ENCODE peak calls at places on chromosomes 13 and 19, in eight cellular contexts. F, R, J, Z, V, C, N and Q are unnamed samples.

GRCh38 chr13:113917523-113918371 is 53.9 kb upstream of the GAS6 start:
- DNase-seq in F (peak; percentile 46), R (no peak), J (no peak), Z (no peak), V (no peak), C (no peak), N (no peak), Q (no peak)

GRCh38 chr19:57269515-57270250 is 10.6 kb upstream of the ZNF460 start:
- DNase-seq in F (no peak), R (peak; percentile 67), J (no peak), Z (no peak), V (peak; percentile 89), C (no peak), N (peak; percentile 96), Q (peak; percentile 89)

GRCh38 chr19:38149597-38149996 is 74.4 kb downstream of the DPF1 start:
- DNase-seq in F (no peak), R (no peak), J (no peak), Z (no peak), V (peak; percentile 18), C (no peak), N (peak; percentile 22), Q (no peak)

GRCh38 chr19:30344446-30345425 is 27.4 kb upstream of the ZNF536 start:
- DNase-seq in F (no peak), R (no peak), J (no peak), Z (no peak), V (no peak), C (no peak), N (no peak), Q (no peak)

GRCh38 chr19:58374200-58374599 is 6.6 kb downstream of the ZNF837 start:
- DNase-seq in F (no peak), R (no peak), J (no peak), Z (no peak), V (peak; percentile 58), C (no peak), N (peak; percentile 32), Q (no peak)

GRCh38 chr19:51448745-51449093 is 9.5 kb downstream of the SIGLEC8 start:
- DNase-seq in F (no peak), R (no peak), J (no peak), Z (no peak), V (no peak), C (no peak), N (no peak), Q (no peak)

GRCh38 chr13:75485286-75486062 is 3.5 kb upstream of the TBC1D4 start:
- DNase-seq in F (no peak), R (peak; percentile 43), J (no peak), Z (no peak), V (peak; percentile 66), C (no peak), N (peak; percentile 61), Q (peak; percentile 17)

GRCh38 chr13:98890920-98891319 is 86.9 kb downstream of the DOCK9 start:
- DNase-seq in F (no peak), R (no peak), J (no peak), Z (no peak), V (no peak), C (no peak), N (no peak), Q (no peak)

GRCh38 chr19:5934779-5935472 is 20.9 kb downstream of the CAPS start:
- DNase-seq in F (no peak), R (peak; percentile 73), J (no peak), Z (no peak), V (peak; percentile 86), C (no peak), N (peak; percentile 90), Q (no peak)

GRCh38 chr13:97125810-97126738 is 96.1 kb upstream of the MBNL2 start:
- DNase-seq in F (no peak), R (peak; percentile 55), J (no peak), Z (no peak), V (peak; percentile 75), C (no peak), N (peak; percentile 39), Q (peak; percentile 89)

GRCh38 chr13:113086031-113086750 is 19.4 kb upstream of the F7 start:
- DNase-seq in F (no peak), R (no peak), J (peak; percentile 55), Z (no peak), V (no peak), C (no peak), N (peak; percentile 12), Q (no peak)

GRCh38 chr13:103812966-103813365 is 746.7 kb upstream of the SLC10A2 start:
- DNase-seq in F (no peak), R (no peak), J (no peak), Z (no peak), V (peak; percentile 0), C (no peak), N (no peak), Q (no peak)

GRCh38 chr13:41401371-41401770 is 56.0 kb upstream of the RGCC start:
- DNase-seq in F (no peak), R (no peak), J (peak; percentile 53), Z (no peak), V (no peak), C (no peak), N (no peak), Q (no peak)

GRCh38 chr19:35141627-35142401 is 1.2 kb upstream of the FXYD7 start:
- DNase-seq in F (no peak), R (no peak), J (peak; percentile 42), Z (no peak), V (no peak), C (no peak), N (no peak), Q (no peak)
- H3K4me3 ChIP-seq in F (peak overlapping the region; percentile 53), R (no peak overlapping the region), J (peak overlapping the region; percentile 59), Z (peak overlapping the region; percentile 35), V (no peak overlapping the region), C (no peak overlapping the region), N (no peak overlapping the region), Q (no peak overlapping the region)

GRCh38 chr19:2230807-2231533 is 5.2 kb downstream of the PLEKHJ1 start:
- DNase-seq in F (no peak), R (no peak), J (no peak), Z (no peak), V (no peak), C (no peak), N (no peak), Q (no peak)

GRCh38 chr19:2232286-2233151 is 3.6 kb downstream of the PLEKHJ1 start:
- DNase-seq in F (no peak), R (no peak), J (no peak), Z (no peak), V (no peak), C (no peak), N (no peak), Q (no peak)

GRCh38 chr19:2230029-2230531 is 6.0 kb downstream of the PLEKHJ1 start:
- DNase-seq in F (no peak), R (no peak), J (no peak), Z (no peak), V (no peak), C (no peak), N (no peak), Q (no peak)

GRCh38 chr19:2233601-2234280 is 2.4 kb downstream of the PLEKHJ1 start:
- DNase-seq in F (no peak), R (no peak), J (no peak), Z (no peak), V (no peak), C (no peak), N (no peak), Q (no peak)

DNA sequence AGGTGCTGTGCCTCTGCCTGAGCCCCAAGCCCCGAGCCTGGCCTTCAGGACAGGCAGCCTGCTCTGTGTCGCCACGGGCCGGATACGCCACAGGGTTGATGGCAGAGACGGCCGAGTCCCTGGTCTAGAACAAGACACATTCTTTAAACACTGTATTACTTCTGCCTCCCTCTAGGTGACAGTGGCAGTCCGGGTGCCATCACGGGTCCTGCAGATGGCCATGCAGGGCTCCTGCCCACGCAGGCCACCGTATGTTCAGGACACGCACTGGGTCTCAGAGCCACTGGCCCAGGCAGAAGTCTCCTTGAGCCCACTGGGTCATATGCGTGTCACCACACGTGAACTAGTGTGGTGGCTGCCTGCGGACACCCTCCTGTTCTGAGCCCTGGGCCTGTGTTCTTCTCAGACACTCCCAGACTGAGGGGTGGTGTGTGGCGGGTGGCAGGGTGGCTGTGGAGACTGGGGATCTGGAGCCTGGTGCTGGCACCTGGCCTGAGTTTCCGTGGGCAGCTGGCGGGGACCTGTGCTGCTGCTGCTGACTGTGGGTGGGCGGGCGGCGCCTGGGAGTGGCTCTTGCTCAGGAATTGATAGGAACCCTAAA is 4.4 kb downstream of the PLEKHJ1 start:
- DNase-seq in F (no peak), R (no peak), J (no peak), Z (no peak), V (no peak), C (no peak), N (no peak), Q (no peak)
- TF ChIP-seq CTCF in F (no peak), R (peak; percentile 12), J (peak; percentile 11), Z (no peak), V (no peak), C (no peak), N (no peak), Q (peak; percentile 24)

GRCh38 chr19:2252481-2253105 is 3.5 kb downstream of the AMH start:
- DNase-seq in F (no peak), R (no peak), J (peak; percentile 16), Z (no peak), V (no peak), C (no peak), N (no peak), Q (no peak)

GRCh38 chr19:2253106-2254051 is 2.8 kb downstream of the JSRP1 start:
- DNase-seq in F (peak; percentile 82), R (no peak), J (peak; percentile 83), Z (peak; percentile 63), V (no peak), C (no peak), N (no peak), Q (no peak)

GRCh38 chr19:2255982-2256685 is at the start of gene JSRP1:
- DNase-seq in F (no peak), R (no peak), J (no peak), Z (peak; percentile 47), V (no peak), C (no peak), N (no peak), Q (no peak)

GRCh38 chr19:2254052-2254872 is 2.0 kb downstream of the JSRP1 start:
- DNase-seq in F (no peak), R (no peak), J (peak; percentile 84), Z (no peak), V (no peak), C (no peak), N (peak; percentile 23), Q (peak; percentile 52)

GRCh38 chr19:2255112-2255845 is 938 bp downstream of the JSRP1 start:
- DNase-seq in F (no peak), R (no peak), J (no peak), Z (no peak), V (no peak), C (no peak), N (no peak), Q (no peak)
- H3K4me3 ChIP-seq in F (no peak overlapping the region), R (no peak overlapping the region), J (no peak overlapping the region), Z (no peak overlapping the region), V (no peak overlapping the region), C (no peak overlapping the region), N (no peak overlapping the region), Q (no peak overlapping the region)

DNA sequence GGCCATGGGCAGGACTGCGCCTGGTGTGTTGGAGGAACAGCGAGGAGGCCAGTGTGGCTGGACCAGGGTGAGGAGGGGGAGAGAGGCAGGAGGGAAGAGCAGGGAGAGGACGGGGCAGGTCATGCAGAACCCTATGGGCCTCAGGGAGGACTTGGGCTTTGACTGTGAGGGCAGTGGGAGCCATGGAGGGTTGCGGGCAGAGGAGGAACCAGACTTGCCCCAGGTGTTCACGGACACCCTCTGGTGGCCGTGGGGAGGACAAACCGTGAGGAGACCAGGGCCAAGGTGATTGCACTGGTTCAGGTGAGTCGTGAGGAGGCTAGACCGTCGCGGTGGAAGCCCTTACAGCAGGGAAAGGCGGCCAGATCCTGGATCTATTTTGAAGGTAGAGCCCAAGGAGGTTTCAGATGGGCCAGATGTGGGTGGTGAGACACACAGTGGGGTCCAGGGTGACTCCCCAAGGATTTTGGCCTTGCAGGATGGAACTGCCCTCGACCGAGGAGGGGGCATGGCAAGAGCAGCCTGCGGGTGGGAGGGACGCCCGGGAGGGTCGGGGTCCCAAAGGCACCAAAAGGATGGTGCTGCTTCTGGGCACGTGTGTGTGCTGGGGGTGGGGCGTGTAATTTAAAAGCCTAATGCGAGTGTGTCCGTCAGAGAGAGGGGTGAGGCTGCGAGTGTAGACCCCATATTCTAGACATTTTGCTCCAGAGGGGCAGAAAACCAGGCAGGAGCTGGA is 2.7 kb upstream of the REXO1 start:
- DNase-seq in F (no peak), R (no peak), J (no peak), Z (no peak), V (no peak), C (no peak), N (no peak), Q (no peak)
- TF ChIP-seq CTCF in F (no peak), R (no peak), J (no peak), Z (no peak), V (peak; percentile 19), C (no peak), N (peak; percentile 4), Q (peak; percentile 27)